ENCODE peak calls at places on chromosomes 16 and 17, in seven cellular contexts. V, Z, S, I, Q, M and T are unnamed samples.
A peak's percentile ranks its signal among the peaks of the same experiment; 100 is the strongest.

GRCh38 chr17:385836-386144 is 33.2 kb upstream of the RPH3AL start:
- DNase-seq in V (no peak), Z (no peak), S (no peak), I (no peak), Q (no peak), M (no peak), T (no peak)

GRCh38 chr17:51166987-51167931 is 1.0 kb downstream of the NME2 start:
- DNase-seq in V (no peak), Z (peak; percentile 80), S (peak; percentile 95), I (no peak), Q (peak; percentile 91), M (peak; percentile 59), T (no peak)

GRCh38 chr17:1322014-1322428 is 42.6 kb downstream of the TRARG1 start:
- DNase-seq in V (no peak), Z (no peak), S (no peak), I (no peak), Q (peak; percentile 71), M (no peak), T (no peak)

GRCh38 chr16:57689772-57690558 is 4.6 kb upstream of the DRC7 start:
- DNase-seq in V (no peak), Z (no peak), S (no peak), I (peak; percentile 57), Q (peak; percentile 91), M (no peak), T (no peak)

GRCh38 chr16:9677301-9677653 is 505.0 kb downstream of the GRIN2A start:
- DNase-seq in V (no peak), Z (no peak), S (no peak), I (no peak), Q (no peak), M (no peak), T (peak; percentile 49)

GRCh38 chr16:84115919-84116719 is 623 bp downstream of the MBTPS1 start:
- DNase-seq in V (no peak), Z (no peak), S (no peak), I (no peak), Q (peak; percentile 75), M (peak; percentile 54), T (no peak)

GRCh38 chr16:3673201-3673600 is 18.7 kb downstream of the DNASE1 start:
- DNase-seq in V (no peak), Z (no peak), S (no peak), I (no peak), Q (no peak), M (no peak), T (no peak)

GRCh38 chr17:28057731-28058246 is 15.3 kb downstream of the NLK start:
- DNase-seq in V (no peak), Z (no peak), S (no peak), I (peak; percentile 84), Q (no peak), M (peak; percentile 49), T (no peak)

GRCh38 chr17:40463122-40463550 is 19.9 kb downstream of the IGFBP4 start:
- DNase-seq in V (no peak), Z (no peak), S (no peak), I (no peak), Q (no peak), M (no peak), T (no peak)

GRCh38 chr17:34758747-34759146 is 179.4 kb downstream of the TMEM132E start:
- DNase-seq in V (no peak), Z (no peak), S (no peak), I (no peak), Q (no peak), M (no peak), T (no peak)

GRCh38 chr16:72313903-72314302 is 141.9 kb upstream of the PMFBP1 start:
- DNase-seq in V (no peak), Z (no peak), S (no peak), I (no peak), Q (no peak), M (no peak), T (no peak)

GRCh38 chr16:2428051-2428786 is 1.0 kb upstream of the CCNF start:
- DNase-seq in V (no peak), Z (peak; percentile 77), S (peak; percentile 68), I (no peak), Q (peak; percentile 77), M (no peak), T (peak; percentile 33)

GRCh38 chr17:18353541-18353940 is 9.8 kb downstream of the SHMT1 start:
- DNase-seq in V (no peak), Z (no peak), S (no peak), I (no peak), Q (no peak), M (no peak), T (no peak)

GRCh38 chr16:2085669-2086068 is 37.9 kb downstream of the TSC2 start:
- DNase-seq in V (no peak), Z (no peak), S (no peak), I (no peak), Q (no peak), M (no peak), T (no peak)

GRCh38 chr16:25052161-25052511 is 37.0 kb upstream of the ARHGAP17 start:
- DNase-seq in V (no peak), Z (no peak), S (no peak), I (no peak), Q (no peak), M (no peak), T (no peak)

GRCh38 chr16:3618782-3619166 is 7.4 kb upstream of the SLX4 start:
- DNase-seq in V (peak; percentile 68), Z (no peak), S (no peak), I (no peak), Q (no peak), M (no peak), T (no peak)

GRCh38 chr17:52147872-52148271 is 10.6 kb downstream of the CA10 start:
- DNase-seq in V (no peak), Z (no peak), S (no peak), I (no peak), Q (no peak), M (no peak), T (no peak)

GRCh38 chr17:47665655-47666054 is 15.9 kb downstream of the KPNB1 start:
- DNase-seq in V (no peak), Z (no peak), S (no peak), I (no peak), Q (no peak), M (no peak), T (no peak)

GRCh38 chr17:73956595-73957465 is 246.6 kb upstream of the RPL38 start:
- DNase-seq in V (peak; percentile 49), Z (peak; percentile 94), S (peak; percentile 89), I (no peak), Q (peak; percentile 75), M (peak; percentile 56), T (peak; percentile 66)

GRCh38 chr17:57524790-57525543 is 220.1 kb downstream of the CCDC182 start:
- DNase-seq in V (no peak), Z (no peak), S (no peak), I (no peak), Q (no peak), M (peak; percentile 35), T (no peak)
- H3K9ac ChIP-seq in V (no peak overlapping the region), Z (no peak overlapping the region), S (no peak overlapping the region), I (peak overlapping the region; percentile 46), Q (no peak overlapping the region), M (no peak overlapping the region), T (no peak overlapping the region)

GRCh38 chr17:76541739-76542450 is 2.1 kb downstream of the PRCD start:
- DNase-seq in V (no peak), Z (no peak), S (no peak), I (no peak), Q (no peak), M (no peak), T (no peak)

GRCh38 chr17:76538941-76539340 is 903 bp upstream of the PRCD start:
- DNase-seq in V (no peak), Z (no peak), S (no peak), I (no peak), Q (no peak), M (no peak), T (no peak)

GRCh38 chr17:76539631-76540271 is at the start of gene PRCD:
- DNase-seq in V (no peak), Z (no peak), S (peak; percentile 35), I (no peak), Q (no peak), M (no peak), T (no peak)

GRCh38 chr17:76542566-76542971 is 2.7 kb downstream of the PRCD start:
- DNase-seq in V (no peak), Z (no peak), S (no peak), I (no peak), Q (no peak), M (no peak), T (no peak)

GRCh38 chr17:76540381-76541300 is 797 bp downstream of the PRCD start:
- DNase-seq in V (peak; percentile 93), Z (peak; percentile 88), S (peak; percentile 93), I (no peak), Q (peak; percentile 98), M (peak; percentile 73), T (peak; percentile 87)
- H3K4me1 ChIP-seq in V (peaks cover 8% of the 10 kb centered on the region), Z (no peaks in the 10 kb centered on the region), S (peaks cover 88% of the 10 kb centered on the region), I (no peaks in the 10 kb centered on the region), Q (peaks cover 56% of the 10 kb centered on the region), M (peaks cover 10% of the 10 kb centered on the region), T (peaks cover 32% of the 10 kb centered on the region)

DNA sequence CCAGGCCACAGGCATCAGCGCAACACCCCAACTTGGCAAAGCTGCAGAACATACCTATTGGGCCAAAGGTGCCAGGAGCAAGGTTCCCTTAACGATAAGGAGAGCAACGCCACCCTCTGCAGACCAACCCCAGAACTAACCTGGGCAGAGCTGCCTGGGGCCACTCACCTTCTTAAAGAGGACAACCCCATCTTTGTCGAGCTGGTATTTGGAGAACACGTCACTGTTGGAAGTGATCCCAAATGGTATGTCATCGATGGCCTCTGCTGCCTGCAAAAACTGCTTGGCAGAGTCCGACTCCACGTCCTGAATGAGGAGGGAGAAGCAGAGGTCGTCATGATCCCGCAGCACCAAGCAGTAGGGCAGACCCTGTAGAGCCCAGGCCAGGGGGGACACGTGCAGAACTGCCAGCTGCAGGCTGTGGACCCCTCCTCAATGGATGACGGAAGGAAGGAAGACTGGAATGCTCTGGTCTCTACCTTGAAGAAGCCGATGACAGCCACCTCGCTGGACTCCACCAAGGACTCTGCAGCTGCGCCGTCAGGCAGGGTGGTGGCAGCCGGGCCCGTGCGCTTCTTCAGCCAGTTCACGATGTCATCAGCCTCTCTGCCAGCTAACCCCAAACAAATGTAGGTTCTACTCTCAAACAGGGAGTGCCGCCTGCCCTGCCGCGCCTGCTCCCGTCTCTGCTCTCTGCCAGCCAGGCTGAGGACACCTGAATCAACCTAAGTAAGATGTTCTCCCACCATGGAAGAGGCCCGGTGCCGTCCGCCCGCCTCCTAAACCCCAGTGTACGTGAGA is 5.2 kb downstream of the P4HB start:
- DNase-seq in V (no peak), Z (no peak), S (peak; percentile 39), I (no peak), Q (no peak), M (no peak), T (no peak)
- TF ChIP-seq YY1 in V (no peak), Z (no peak), S (no peak), I (no peak), Q (no peak), M (no peak), T (no peak)

DNA sequence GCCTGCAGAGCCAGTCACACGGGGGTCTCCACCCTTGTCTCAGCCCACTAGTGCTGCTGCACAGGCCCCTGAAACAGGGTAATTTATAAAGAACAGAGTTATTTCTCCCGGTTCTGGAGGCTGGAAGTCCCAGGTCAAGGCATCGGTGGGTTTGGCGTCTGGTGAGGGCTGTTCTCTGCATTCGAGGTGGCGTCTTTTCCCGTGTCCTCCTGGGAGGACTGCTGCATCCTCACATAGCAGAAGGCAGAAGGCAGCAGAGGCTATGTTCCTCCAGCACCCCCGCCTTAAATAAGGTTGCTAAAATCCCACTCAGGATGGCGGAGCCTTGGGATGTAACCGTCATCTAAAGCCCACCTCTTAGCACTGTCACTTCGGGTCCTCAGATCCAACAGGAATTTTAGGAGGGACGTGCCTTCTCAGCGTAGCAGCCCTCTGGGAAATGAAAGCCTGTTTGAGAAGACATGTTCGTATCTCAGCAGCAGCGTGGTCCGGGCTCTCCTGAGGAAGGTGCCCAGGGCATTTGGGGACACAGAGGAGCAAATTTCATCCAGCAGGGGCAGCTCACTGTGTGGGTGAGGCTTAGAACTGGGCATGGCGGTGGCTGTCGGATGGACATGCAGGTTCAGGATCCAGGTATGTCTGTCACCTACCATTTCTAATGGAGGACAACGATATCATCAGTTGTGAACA is 221.6 kb upstream of the CHMP6 start:
- DNase-seq in V (no peak), Z (no peak), S (no peak), I (no peak), Q (no peak), M (no peak), T (no peak)
- H3K9ac ChIP-seq in V (no peak overlapping the region), Z (no peak overlapping the region), S (no peak overlapping the region), I (no peak overlapping the region), Q (no peak overlapping the region), M (no peak overlapping the region), T (no peak overlapping the region)